ENCODE peak calls at places on chromosomes 5 and 9, in eight cellular contexts. W is psoas muscle, O is T-helper 2 cell, S is GM23248, C is HT1080, T is KG1, K is cardiac muscle cell, A is ureter. M is an unnamed sample.

GRCh38 chr5:10635861-10636350 is 72.0 kb downstream of the ANKRD33B start:
- DNase-seq in T (no peak), S (peak; percentile 6), O (no peak), W (no peak), C (no peak), K (no peak), A (no peak), M (no peak)

GRCh38 chr5:31639488-31640011 is 619 bp downstream of the PDZD2 start:
- DNase-seq in W (no peak), C (no peak), O (no peak), S (no peak), A (no peak), T (no peak), K (no peak), M (no peak)

GRCh38 chr9:74322661-74323314 is 174.3 kb upstream of the RORB start:
- DNase-seq in W (no peak), K (no peak), A (no peak), O (no peak), S (no peak), C (no peak), T (no peak), M (no peak)

GRCh38 chr5:65482727-65483473 is 1.2 kb upstream of the ADAMTS6 start:
- DNase-seq in W (no peak), S (peak; percentile 73), A (no peak), K (peak; percentile 40), T (peak; percentile 39), C (peak; percentile 56), O (no peak), M (no peak)

GRCh38 chr9:132996526-132996925 is 18.0 kb downstream of the GFI1B start:
- DNase-seq in A (no peak), W (no peak), O (no peak), C (no peak), K (no peak), S (no peak), T (no peak), M (no peak)

GRCh38 chr9:128275198-128276007 is at the start of gene GOLGA2:
- DNase-seq in W (peak; percentile 57), O (no peak), S (peak; percentile 62), T (no peak), C (no peak), A (peak; percentile 62), K (peak; percentile 66), M (peak; percentile 65)

GRCh38 chr9:76687861-76688374 is 76.3 kb upstream of the PCA3 start:
- DNase-seq in O (no peak), S (peak; percentile 95), T (no peak), W (no peak), A (no peak), C (peak; percentile 97), K (no peak), M (peak; percentile 76)

GRCh38 chr5:157603333-157604190 is 28.0 kb upstream of the ADAM19 start:
- DNase-seq in C (peak; percentile 99), W (no peak), T (peak; percentile 7), K (no peak), O (peak; percentile 47), A (no peak), S (peak; percentile 93), M (no peak)

M was measured in right atrium auricular region.